ENCODE peak calls at places on chromosomes 12 and 14, in nine cellular contexts. One of them, this sample, is unnamed.

GRCh38 chr12:24948816-24949722 is at the start of gene BCAT1:
- DNase-seq in mesenchymal stem cell: peak; percentile 89
- DNase-seq in GM23248: peak; percentile 92
- DNase-seq in right cardiac atrium: peak; percentile 79
- DNase-seq in psoas muscle: peak; percentile 76
- DNase-seq in CD8-positive, alpha-beta T cell: peak; percentile 20
- DNase-seq in testis: peak; percentile 89
- DNase-seq in OCI-LY7: peak; percentile 93
- DNase-seq in Peyer's patch: peak; percentile 81
- DNase-seq in this sample: peak; percentile 26

GRCh38 chr14:65637780-65638179 is 225.2 kb downstream of the FUT8 start:
- DNase-seq in CD8-positive, alpha-beta T cell: peak; percentile 17
- DNase-seq in OCI-LY7: peak; percentile 23
- DNase-seq in Peyer's patch: no peak
- DNase-seq in mesenchymal stem cell: no peak
- DNase-seq in right cardiac atrium: no peak
- DNase-seq in testis: no peak
- DNase-seq in GM23248: peak; percentile 25
- DNase-seq in psoas muscle: no peak
- DNase-seq in this sample: no peak

GRCh38 chr14:50795909-50796308 is 35.1 kb downstream of the NIN start:
- DNase-seq in GM23248: no peak
- DNase-seq in testis: no peak
- DNase-seq in psoas muscle: no peak
- DNase-seq in right cardiac atrium: no peak
- DNase-seq in CD8-positive, alpha-beta T cell: no peak
- DNase-seq in OCI-LY7: no peak
- DNase-seq in mesenchymal stem cell: no peak
- DNase-seq in Peyer's patch: no peak
- DNase-seq in this sample: no peak

GRCh38 chr14:81506512-81506911 is 27.1 kb downstream of the SEL1L start:
- DNase-seq in GM23248: no peak
- DNase-seq in Peyer's patch: no peak
- DNase-seq in testis: no peak
- DNase-seq in psoas muscle: no peak
- DNase-seq in mesenchymal stem cell: no peak
- DNase-seq in CD8-positive, alpha-beta T cell: no peak
- DNase-seq in right cardiac atrium: no peak
- DNase-seq in OCI-LY7: no peak
- DNase-seq in this sample: no peak

GRCh38 chr14:57470909-57471308 is 22.7 kb downstream of the CCDC198 start:
- DNase-seq in OCI-LY7: no peak
- DNase-seq in psoas muscle: no peak
- DNase-seq in GM23248: no peak
- DNase-seq in mesenchymal stem cell: no peak
- DNase-seq in testis: no peak
- DNase-seq in CD8-positive, alpha-beta T cell: no peak
- DNase-seq in Peyer's patch: no peak
- DNase-seq in right cardiac atrium: no peak
- DNase-seq in this sample: no peak

GRCh38 chr12:54300732-54301427 is at the start of gene NFE2:
- DNase-seq in OCI-LY7: no peak
- DNase-seq in CD8-positive, alpha-beta T cell: peak; percentile 41
- DNase-seq in right cardiac atrium: peak; percentile 45
- DNase-seq in testis: peak; percentile 45
- DNase-seq in psoas muscle: peak; percentile 46
- DNase-seq in Peyer's patch: peak; percentile 69
- DNase-seq in GM23248: peak; percentile 83
- DNase-seq in mesenchymal stem cell: peak; percentile 78
- DNase-seq in this sample: no peak

GRCh38 chr12:113119980-113120669 is 15.4 kb downstream of the RASAL1 start:
- DNase-seq in OCI-LY7: no peak
- DNase-seq in Peyer's patch: no peak
- DNase-seq in CD8-positive, alpha-beta T cell: no peak
- DNase-seq in testis: no peak
- DNase-seq in mesenchymal stem cell: no peak
- DNase-seq in right cardiac atrium: no peak
- DNase-seq in GM23248: no peak
- DNase-seq in psoas muscle: no peak
- DNase-seq in this sample: no peak

GRCh38 chr14:48970995-48971394 is 615.2 kb downstream of the RPS29 start:
- DNase-seq in testis: no peak
- DNase-seq in OCI-LY7: no peak
- DNase-seq in right cardiac atrium: no peak
- DNase-seq in GM23248: peak; percentile 26
- DNase-seq in mesenchymal stem cell: peak; percentile 47
- DNase-seq in psoas muscle: no peak
- DNase-seq in Peyer's patch: no peak
- DNase-seq in CD8-positive, alpha-beta T cell: no peak
- DNase-seq in this sample: no peak

GRCh38 chr12:19946549-19946948 is 421.8 kb upstream of the PDE3A start:
- DNase-seq in psoas muscle: no peak
- DNase-seq in right cardiac atrium: no peak
- DNase-seq in testis: no peak
- DNase-seq in OCI-LY7: no peak
- DNase-seq in GM23248: peak; percentile 92
- DNase-seq in mesenchymal stem cell: peak; percentile 96
- DNase-seq in Peyer's patch: no peak
- DNase-seq in CD8-positive, alpha-beta T cell: no peak
- DNase-seq in this sample: no peak

GRCh38 chr12:1350055-1350933 is 244.1 kb downstream of the FBXL14 start:
- DNase-seq in GM23248: peak; percentile 80
- DNase-seq in testis: no peak
- DNase-seq in OCI-LY7: no peak
- DNase-seq in Peyer's patch: no peak
- DNase-seq in right cardiac atrium: no peak
- DNase-seq in psoas muscle: no peak
- DNase-seq in CD8-positive, alpha-beta T cell: no peak
- DNase-seq in mesenchymal stem cell: peak; percentile 79
- DNase-seq in this sample: no peak

GRCh38 chr12:3228587-3228986 is 151.4 kb downstream of the TSPAN9 start:
- DNase-seq in GM23248: no peak
- DNase-seq in CD8-positive, alpha-beta T cell: no peak
- DNase-seq in mesenchymal stem cell: no peak
- DNase-seq in Peyer's patch: no peak
- DNase-seq in psoas muscle: no peak
- DNase-seq in testis: no peak
- DNase-seq in OCI-LY7: no peak
- DNase-seq in right cardiac atrium: no peak
- DNase-seq in this sample: no peak

GRCh38 chr12:25715147-25715546 is 162.1 kb upstream of the LMNTD1 start:
- DNase-seq in psoas muscle: no peak
- DNase-seq in Peyer's patch: no peak
- DNase-seq in right cardiac atrium: no peak
- DNase-seq in CD8-positive, alpha-beta T cell: no peak
- DNase-seq in mesenchymal stem cell: no peak
- DNase-seq in GM23248: peak; percentile 78
- DNase-seq in testis: no peak
- DNase-seq in OCI-LY7: no peak
- DNase-seq in this sample: no peak

DNA sequence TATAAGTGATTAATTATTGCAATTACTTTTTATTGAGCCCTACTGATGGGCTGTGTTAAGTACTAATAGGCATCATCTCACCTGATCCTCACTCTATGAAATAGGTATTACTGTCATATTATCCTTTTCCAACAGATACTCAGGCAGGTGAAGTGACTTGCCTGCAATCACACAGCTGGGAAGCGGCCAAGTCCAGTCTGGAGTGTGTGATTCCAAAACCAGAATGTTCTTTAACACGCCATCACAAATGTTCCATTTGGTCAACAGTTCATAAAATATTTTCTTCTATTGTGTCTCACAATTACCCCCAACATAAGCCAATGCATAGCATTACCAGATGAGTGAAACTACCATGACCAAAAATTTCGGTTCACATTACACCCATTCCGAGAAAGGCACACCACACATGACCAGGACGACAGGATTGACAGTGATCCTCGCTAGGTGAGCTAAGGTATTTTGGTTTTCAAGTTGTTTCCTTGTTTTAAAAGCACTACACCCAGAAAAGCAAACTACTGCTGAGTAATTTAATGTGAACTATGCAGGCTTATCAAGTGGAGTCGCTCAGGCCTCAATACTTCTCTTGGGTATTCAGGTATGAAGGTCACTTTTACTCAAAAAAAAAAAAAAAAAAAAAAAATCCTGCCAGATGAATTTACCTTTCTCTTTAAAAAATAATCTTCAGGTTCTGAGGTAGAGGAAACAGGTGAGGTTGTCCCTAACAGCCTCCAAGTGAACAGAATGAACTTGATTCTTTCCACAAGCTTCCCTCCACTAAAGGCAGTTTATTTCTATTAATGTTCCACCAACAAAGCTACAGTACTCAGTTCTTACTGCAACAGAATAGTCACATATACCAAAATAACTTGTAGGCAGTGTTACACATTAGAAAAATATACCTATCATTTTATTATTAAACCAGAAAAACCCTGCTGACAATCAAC is 2.4 kb downstream of the VPS37B start:
- DNase-seq in mesenchymal stem cell: no peak
- DNase-seq in CD8-positive, alpha-beta T cell: no peak
- DNase-seq in OCI-LY7: no peak
- DNase-seq in Peyer's patch: peak; percentile 48
- DNase-seq in psoas muscle: no peak
- DNase-seq in right cardiac atrium: no peak
- DNase-seq in GM23248: no peak
- DNase-seq in testis: no peak
- DNase-seq in this sample: no peak
- H3K4me1 ChIP-seq in mesenchymal stem cell: peaks cover 27% of the 10 kb centered on the region
- H3K4me1 ChIP-seq in CD8-positive, alpha-beta T cell: peaks cover 82% of the 10 kb centered on the region
- H3K4me1 ChIP-seq in OCI-LY7: peaks cover 27% of the 10 kb centered on the region
- H3K4me1 ChIP-seq in Peyer's patch: peaks cover 28% of the 10 kb centered on the region
- H3K4me1 ChIP-seq in psoas muscle: peaks cover 55% of the 10 kb centered on the region
- H3K4me1 ChIP-seq in right cardiac atrium: peaks cover 21% of the 10 kb centered on the region
- H3K4me1 ChIP-seq in GM23248: peaks cover 54% of the 10 kb centered on the region
- H3K4me1 ChIP-seq in testis: peaks cover 48% of the 10 kb centered on the region
- H3K4me1 ChIP-seq in this sample: peaks cover 83% of the 10 kb centered on the region

GRCh38 chr14:91416744-91417133 is 881 bp downstream of the CCDC88C start:
- DNase-seq in OCI-LY7: peak; percentile 47
- DNase-seq in GM23248: no peak
- DNase-seq in mesenchymal stem cell: no peak
- DNase-seq in psoas muscle: no peak
- DNase-seq in testis: peak; percentile 37
- DNase-seq in CD8-positive, alpha-beta T cell: no peak
- DNase-seq in right cardiac atrium: no peak
- DNase-seq in Peyer's patch: peak; percentile 76
- DNase-seq in this sample: no peak
- H3K4me1 ChIP-seq in OCI-LY7: peaks cover 49% of the 10 kb centered on the region
- H3K4me1 ChIP-seq in GM23248: no peaks in the 10 kb centered on the region
- H3K4me1 ChIP-seq in mesenchymal stem cell: peaks cover 21% of the 10 kb centered on the region
- H3K4me1 ChIP-seq in psoas muscle: peaks cover 4% of the 10 kb centered on the region
- H3K4me1 ChIP-seq in testis: peaks cover 5% of the 10 kb centered on the region
- H3K4me1 ChIP-seq in CD8-positive, alpha-beta T cell: peaks cover 41% of the 10 kb centered on the region
- H3K4me1 ChIP-seq in right cardiac atrium: no peaks in the 10 kb centered on the region
- H3K4me1 ChIP-seq in Peyer's patch: peaks cover 21% of the 10 kb centered on the region
- H3K4me1 ChIP-seq in this sample: peaks cover 62% of the 10 kb centered on the region

GRCh38 chr14:75041613-75042012 is 9.7 kb downstream of the MLH3 start:
- DNase-seq in GM23248: no peak
- DNase-seq in OCI-LY7: no peak
- DNase-seq in Peyer's patch: peak; percentile 63
- DNase-seq in CD8-positive, alpha-beta T cell: no peak
- DNase-seq in right cardiac atrium: no peak
- DNase-seq in mesenchymal stem cell: peak; percentile 35
- DNase-seq in psoas muscle: no peak
- DNase-seq in testis: no peak
- DNase-seq in this sample: no peak

GRCh38 chr14:75040497-75040896 is 10.8 kb downstream of the MLH3 start:
- DNase-seq in Peyer's patch: peak; percentile 60
- DNase-seq in mesenchymal stem cell: no peak
- DNase-seq in testis: no peak
- DNase-seq in GM23248: no peak
- DNase-seq in right cardiac atrium: no peak
- DNase-seq in OCI-LY7: no peak
- DNase-seq in CD8-positive, alpha-beta T cell: no peak
- DNase-seq in psoas muscle: no peak
- DNase-seq in this sample: no peak

GRCh38 chr14:75040959-75041358 is 10.3 kb downstream of the MLH3 start:
- DNase-seq in mesenchymal stem cell: no peak
- DNase-seq in testis: no peak
- DNase-seq in Peyer's patch: no peak
- DNase-seq in CD8-positive, alpha-beta T cell: no peak
- DNase-seq in OCI-LY7: no peak
- DNase-seq in right cardiac atrium: no peak
- DNase-seq in GM23248: no peak
- DNase-seq in psoas muscle: no peak
- DNase-seq in this sample: no peak

GRCh38 chr14:75044322-75044721 is 6.9 kb downstream of the MLH3 start:
- DNase-seq in GM23248: peak; percentile 75
- DNase-seq in testis: no peak
- DNase-seq in right cardiac atrium: no peak
- DNase-seq in psoas muscle: no peak
- DNase-seq in mesenchymal stem cell: no peak
- DNase-seq in OCI-LY7: no peak
- DNase-seq in Peyer's patch: no peak
- DNase-seq in CD8-positive, alpha-beta T cell: no peak
- DNase-seq in this sample: no peak

DNA sequence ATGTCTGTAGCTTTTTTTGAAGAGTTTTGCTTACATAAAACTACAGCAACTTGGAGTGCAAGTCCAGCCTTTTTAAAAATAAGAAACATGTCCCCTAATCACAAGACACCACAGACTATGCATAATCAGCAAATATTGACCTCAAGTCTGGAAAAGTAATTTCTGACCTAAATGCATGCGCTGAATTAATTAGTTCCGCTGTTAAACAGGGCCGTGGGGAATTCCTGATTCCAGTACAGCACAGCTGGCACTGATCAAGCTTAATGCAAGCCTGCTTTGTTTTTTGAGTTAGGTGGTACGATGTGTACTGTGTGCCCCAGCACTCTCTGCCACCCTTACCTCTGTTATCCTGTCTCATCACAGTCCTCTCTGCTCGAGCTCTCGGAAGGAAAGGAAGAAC is 9.2 kb downstream of the MLH3 start:
- DNase-seq in mesenchymal stem cell: peak; percentile 58
- DNase-seq in GM23248: no peak
- DNase-seq in OCI-LY7: no peak
- DNase-seq in psoas muscle: no peak
- DNase-seq in CD8-positive, alpha-beta T cell: no peak
- DNase-seq in Peyer's patch: no peak
- DNase-seq in right cardiac atrium: no peak
- DNase-seq in testis: no peak
- DNase-seq in this sample: no peak
- H3K4me1 ChIP-seq in mesenchymal stem cell: peaks cover 9% of the 10 kb centered on the region
- H3K4me1 ChIP-seq in GM23248: peaks cover 29% of the 10 kb centered on the region
- H3K4me1 ChIP-seq in OCI-LY7: no peaks in the 10 kb centered on the region
- H3K4me1 ChIP-seq in psoas muscle: peaks cover 14% of the 10 kb centered on the region
- H3K4me1 ChIP-seq in CD8-positive, alpha-beta T cell: peaks cover 5% of the 10 kb centered on the region
- H3K4me1 ChIP-seq in Peyer's patch: no peaks in the 10 kb centered on the region
- H3K4me1 ChIP-seq in right cardiac atrium: no peaks in the 10 kb centered on the region
- H3K4me1 ChIP-seq in testis: peaks cover 4% of the 10 kb centered on the region
- H3K4me1 ChIP-seq in this sample: no peaks in the 10 kb centered on the region

DNA sequence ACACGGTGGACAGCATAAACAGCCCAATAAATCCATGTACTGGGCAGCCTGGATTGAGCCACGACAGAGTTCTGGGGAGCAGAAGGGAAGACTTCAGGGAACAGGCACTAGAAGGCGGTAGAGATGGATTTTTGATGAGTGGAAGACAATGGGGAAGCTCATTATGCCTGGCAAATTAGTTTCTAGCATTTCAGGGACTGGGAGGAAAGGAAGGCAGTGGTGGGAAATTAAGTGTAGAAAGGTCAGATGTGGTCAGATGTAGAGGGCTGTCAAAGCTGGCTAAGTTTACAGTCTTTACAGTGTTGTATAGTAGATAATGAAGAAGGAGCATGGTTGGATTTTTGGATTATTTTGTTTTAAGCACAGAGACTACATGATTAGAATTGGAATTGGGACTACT is 9.1 kb downstream of the EGLN3 start:
- DNase-seq in mesenchymal stem cell: no peak
- DNase-seq in right cardiac atrium: no peak
- DNase-seq in Peyer's patch: no peak
- DNase-seq in CD8-positive, alpha-beta T cell: no peak
- DNase-seq in OCI-LY7: no peak
- DNase-seq in testis: no peak
- DNase-seq in GM23248: no peak
- DNase-seq in psoas muscle: no peak
- DNase-seq in this sample: no peak
- H3K4me1 ChIP-seq in mesenchymal stem cell: no peaks in the 10 kb centered on the region
- H3K4me1 ChIP-seq in right cardiac atrium: no peaks in the 10 kb centered on the region
- H3K4me1 ChIP-seq in Peyer's patch: no peaks in the 10 kb centered on the region
- H3K4me1 ChIP-seq in CD8-positive, alpha-beta T cell: no peaks in the 10 kb centered on the region
- H3K4me1 ChIP-seq in OCI-LY7: no peaks in the 10 kb centered on the region
- H3K4me1 ChIP-seq in testis: peaks cover 3% of the 10 kb centered on the region
- H3K4me1 ChIP-seq in GM23248: peaks cover 4% of the 10 kb centered on the region
- H3K4me1 ChIP-seq in psoas muscle: peaks cover 43% of the 10 kb centered on the region
- H3K4me1 ChIP-seq in this sample: no peaks in the 10 kb centered on the region